ENCODE peak calls at places on chromosomes 5 and 9, in six cellular contexts. D, W, Q, A, K and J are unnamed samples.

GRCh38 chr5:94024101-94024500 is 282.7 kb upstream of the POU5F2 start:
- DNase-seq in K (peak; percentile 14), Q (no peak), D (no peak), A (no peak), W (no peak), J (no peak)

GRCh38 chr5:179901915-179902762 is 5.6 kb downstream of the TBC1D9B start:
- DNase-seq in W (no peak), K (no peak), A (no peak), Q (no peak), D (no peak), J (no peak)

GRCh38 chr9:93096131-93096802 is at the start of gene CARD19:
- DNase-seq in D (peak; percentile 69), K (peak; percentile 34), A (no peak), W (peak; percentile 59), Q (no peak), J (no peak)

GRCh38 chr9:27535701-27536118 is 6.1 kb upstream of the MOB3B start:
- DNase-seq in D (no peak), Q (no peak), W (no peak), A (no peak), K (no peak), J (no peak)

GRCh38 chr5:157516626-157517325 is 56.8 kb downstream of the NIPAL4 start:
- DNase-seq in D (peak; percentile 16), A (no peak), Q (no peak), K (peak; percentile 93), W (peak; percentile 62), J (no peak)

GRCh38 chr5:122327110-122327509 is 15.1 kb downstream of the SNCAIP start:
- DNase-seq in A (no peak), K (no peak), Q (no peak), W (no peak), D (no peak), J (no peak)

GRCh38 chr9:107488400-107489143 is 997 bp downstream of the KLF4 start:
- DNase-seq in K (peak; percentile 28), D (peak; percentile 69), W (peak; percentile 65), Q (peak; percentile 27), A (no peak), J (peak; percentile 89)

GRCh38 chr5:1468247-1468612 is 23.0 kb upstream of the SLC6A3 start:
- DNase-seq in K (no peak), D (no peak), Q (peak; percentile 58), A (no peak), W (no peak), J (no peak)

GRCh38 chr5:6221141-6221626 is 157.2 kb downstream of the MED10 start:
- DNase-seq in W (no peak), A (no peak), Q (no peak), K (no peak), D (no peak), J (no peak)

GRCh38 chr5:98519530-98519929 is 253.9 kb upstream of the RGMB start:
- DNase-seq in D (no peak), W (no peak), Q (no peak), K (no peak), A (no peak), J (no peak)

GRCh38 chr5:132591140-132591539 is 34.4 kb downstream of the RAD50 start:
- DNase-seq in W (no peak), K (peak; percentile 15), Q (no peak), A (no peak), D (peak; percentile 8), J (no peak)

GRCh38 chr9:20753761-20754160 is 69.7 kb downstream of the FOCAD start:
- DNase-seq in W (no peak), K (peak; percentile 29), D (peak; percentile 65), A (no peak), Q (no peak), J (no peak)

GRCh38 chr9:15227491-15227890 is 79.5 kb downstream of the TTC39B start:
- DNase-seq in D (no peak), W (no peak), Q (no peak), K (no peak), A (no peak), J (no peak)

GRCh38 chr9:20316372-20316771 is 305.9 kb downstream of the MLLT3 start:
- DNase-seq in K (no peak), D (no peak), Q (no peak), W (no peak), A (no peak), J (peak; percentile 72)

GRCh38 chr5:38755171-38755570 is 90.6 kb upstream of the OSMR start:
- DNase-seq in K (peak; percentile 82), Q (no peak), D (no peak), W (no peak), A (no peak), J (no peak)

GRCh38 chr9:37969130-37969529 is 65.2 kb upstream of the SLC25A51 start:
- DNase-seq in A (no peak), W (peak; percentile 57), Q (no peak), K (peak; percentile 55), D (no peak), J (no peak)

GRCh38 chr5:44329716-44330115 is 59.5 kb downstream of the FGF10 start:
- DNase-seq in K (no peak), Q (no peak), D (no peak), W (no peak), A (no peak), J (no peak)

GRCh38 chr5:44245936-44246335 is 143.3 kb downstream of the FGF10 start:
- DNase-seq in D (no peak), K (no peak), A (no peak), Q (no peak), W (no peak), J (no peak)

GRCh38 chr5:14145356-14146334 is 2.5 kb downstream of the TRIO start:
- DNase-seq in D (peak; percentile 90), A (no peak), K (peak; percentile 85), W (no peak), Q (no peak), J (no peak)

GRCh38 chr5:68012429-68012828 is 203.1 kb upstream of the PIK3R1 start:
- DNase-seq in W (no peak), A (no peak), D (no peak), Q (no peak), K (peak; percentile 35), J (no peak)

GRCh38 chr5:132850066-132850465 is 16.2 kb downstream of the GDF9 start:
- DNase-seq in W (no peak), Q (no peak), K (no peak), A (no peak), D (no peak), J (no peak)

GRCh38 chr9:133534346-133535284 is at the start of gene ADAMTSL2:
- DNase-seq in K (peak; percentile 45), D (peak; percentile 36), A (no peak), Q (peak; percentile 39), W (peak; percentile 84), J (no peak)

GRCh38 chr9:27227192-27227591 is 69.8 kb downstream of the EQTN start:
- DNase-seq in K (no peak), W (no peak), A (no peak), Q (no peak), D (peak; percentile 54), J (no peak)

GRCh38 chr5:56527174-56527573 is 288.2 kb upstream of the MAP3K1 start:
- DNase-seq in K (no peak), A (no peak), D (peak; percentile 71), Q (no peak), W (no peak), J (no peak)

GRCh38 chr9:78163834-78164233 is 72.0 kb upstream of the CEP78 start:
- DNase-seq in D (no peak), W (no peak), A (no peak), K (no peak), Q (no peak), J (no peak)

GRCh38 chr9:106487256-106487655 is 375.7 kb upstream of the ZNF462 start:
- DNase-seq in K (no peak), D (no peak), A (no peak), Q (no peak), W (no peak), J (no peak)

GRCh38 chr5:173969167-173970049 is 19.6 kb upstream of the C5orf47 start:
- DNase-seq in W (no peak), K (peak; percentile 49), A (no peak), D (peak; percentile 49), Q (no peak), J (no peak)

GRCh38 chr5:113038714-113039113 is 62.1 kb downstream of the DCP2 start:
- DNase-seq in A (no peak), W (no peak), Q (no peak), D (peak; percentile 84), K (peak; percentile 67), J (peak; percentile 78)
- TF ChIP-seq CTCF in A (no peak), W (no peak), Q (no peak), D (no peak), K (peak; percentile 31), J (no peak)

DNA sequence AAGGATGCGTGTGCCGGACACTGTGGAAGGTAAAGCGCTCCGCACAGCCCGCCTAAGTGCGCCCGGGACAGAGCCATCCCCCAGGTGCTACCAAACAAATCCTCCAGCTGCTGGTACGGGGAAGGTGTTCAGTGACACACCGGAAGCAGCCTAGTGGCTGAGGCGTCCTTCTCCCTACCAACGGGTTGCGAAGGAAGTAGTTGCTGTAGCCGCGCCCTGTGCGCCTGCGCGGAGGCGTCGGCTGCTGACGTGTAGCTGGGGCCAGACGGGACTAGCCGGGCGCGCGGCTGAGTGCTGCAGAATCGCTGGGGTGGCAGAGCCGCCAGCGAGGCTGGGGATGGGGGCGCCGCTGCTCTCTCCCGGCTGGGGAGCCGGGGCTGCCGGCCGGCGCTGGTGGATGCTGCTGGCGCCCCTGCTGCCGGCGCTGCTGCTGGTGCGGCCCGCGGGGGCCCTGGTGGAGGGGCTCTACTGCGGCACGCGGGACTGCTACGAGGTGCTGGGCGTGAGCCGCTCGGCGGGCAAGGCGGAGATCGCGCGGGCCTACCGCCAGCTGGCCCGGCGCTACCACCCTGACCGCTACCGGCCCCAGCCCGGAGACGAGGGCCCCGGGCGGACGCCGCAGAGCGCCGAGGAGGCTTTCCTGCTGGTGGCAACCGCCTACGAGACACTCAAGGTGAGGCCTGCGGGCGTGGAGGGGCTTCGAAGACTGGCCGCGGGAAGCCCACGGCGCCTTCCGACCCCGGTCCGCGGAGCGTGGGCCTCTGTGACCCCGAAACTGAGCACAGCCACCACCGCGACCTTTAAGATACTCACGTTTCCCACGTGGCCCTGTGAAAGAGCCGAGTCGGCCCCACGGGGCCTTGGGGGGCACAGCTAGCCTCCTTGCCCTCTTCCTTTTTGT is at the start of gene DNAJC25:
- DNase-seq in W (peak; percentile 95), K (peak; percentile 99), Q (peak; percentile 90), A (peak; percentile 97), D (peak; percentile 100), J (peak; percentile 99)
- TF ChIP-seq CTCF in W (no peak), K (no peak), Q (no peak), A (no peak), D (no peak), J (peak; percentile 1)

GRCh38 chr5:159441441-159441840 is 111.2 kb upstream of the IL12B start:
- DNase-seq in W (peak; percentile 22), D (peak; percentile 34), A (no peak), K (no peak), Q (peak; percentile 4), J (no peak)

GRCh38 chr5:159440948-159441347 is 110.7 kb upstream of the IL12B start:
- DNase-seq in D (no peak), A (no peak), Q (no peak), W (no peak), K (no peak), J (no peak)

GRCh38 chr5:159442210-159442850 is 112.0 kb upstream of the IL12B start:
- DNase-seq in K (no peak), W (peak; percentile 42), A (no peak), D (no peak), Q (no peak), J (no peak)

GRCh38 chr5:159439002-159439401 is 108.7 kb upstream of the IL12B start:
- DNase-seq in Q (no peak), K (no peak), D (no peak), W (no peak), A (no peak), J (no peak)

GRCh38 chr5:159440235-159440634 is 109.9 kb upstream of the IL12B start:
- DNase-seq in K (no peak), Q (no peak), A (no peak), D (no peak), W (no peak), J (no peak)
- TF ChIP-seq CTCF in K (no peak), Q (no peak), A (no peak), D (no peak), W (no peak), J (no peak)

GRCh38 chr9:137457406-137458193 is 1.5 kb downstream of the NSMF start:
- DNase-seq in A (no peak), K (no peak), D (no peak), Q (no peak), W (no peak), J (no peak)
- TF ChIP-seq CTCF in A (no peak), K (no peak), D (no peak), Q (no peak), W (no peak), J (no peak)